ENCODE peak calls at places on chromosomes 1 and 21, in four cellular contexts. V, F, E and M are unnamed samples.

GRCh38 chr1:91007092-91007491 is 14.7 kb downstream of the ZNF644 start:
- DNase-seq in V (no peak), F (no peak), E (no peak), M (no peak)

GRCh38 chr1:180580237-180580636 is 21.5 kb downstream of the OVAAL start:
- DNase-seq in V (no peak), F (no peak), E (no peak), M (no peak)

GRCh38 chr21:41707231-41707988 is 59.4 kb downstream of the RIPK4 start:
- DNase-seq in V (peak), F (no peak), E (no peak), M (no peak)

GRCh38 chr1:54714881-54715492 is 674 bp upstream of the TTC4 start:
- DNase-seq in V (no peak), F (no peak), E (no peak), M (no peak)

GRCh38 chr1:6490181-6491075 is 1.0 kb downstream of the PLEKHG5 start:
- DNase-seq in V (peak), F (peak), E (peak), M (peak)

GRCh38 chr1:219778793-219779369 is 149.5 kb downstream of the SLC30A10 start:
- DNase-seq in V (no peak), F (no peak), E (no peak), M (no peak)

GRCh38 chr1:230068952-230069684 is 2.1 kb downstream of the GALNT2 start:
- DNase-seq in V (no peak), F (no peak), E (no peak), M (no peak)

GRCh38 chr1:9843576-9843945 is 19.8 kb upstream of the CLSTN1 start:
- DNase-seq in V (no peak), F (no peak), E (no peak), M (no peak)

GRCh38 chr1:226950316-226950715 is 10.2 kb downstream of the COQ8A start:
- DNase-seq in V (no peak), F (no peak), E (no peak), M (no peak)

GRCh38 chr1:65429806-65430205 is 9.3 kb downstream of the LEPR start:
- DNase-seq in V (peak), F (no peak), E (peak), M (peak)

GRCh38 chr21:31606081-31606874 is 53.2 kb upstream of the SOD1 start:
- DNase-seq in V (no peak), F (no peak), E (no peak), M (no peak)

GRCh38 chr1:12486401-12487005 is 131.5 kb downstream of the DHRS3 start:
- DNase-seq in V (peak), F (no peak), E (no peak), M (peak)

GRCh38 chr21:32687946-32688345 is 39.9 kb downstream of the SYNJ1 start:
- DNase-seq in V (peak), F (no peak), E (no peak), M (no peak)

GRCh38 chr21:35239811-35240219 is 190.7 kb upstream of the RUNX1 start:
- DNase-seq in V (peak), F (no peak), E (no peak), M (no peak)

GRCh38 chr1:22257286-22258275 is 114.7 kb upstream of the WNT4 start:
- DNase-seq in V (no peak), F (no peak), E (no peak), M (no peak)

GRCh38 chr1:115413208-115413607 is 75.2 kb upstream of the NGF start:
- DNase-seq in V (no peak), F (no peak), E (no peak), M (no peak)

GRCh38 chr1:213075725-213076124 is 24.7 kb downstream of the RPS6KC1 start:
- DNase-seq in V (no peak), F (no peak), E (no peak), M (no peak)

GRCh38 chr1:98797506-98797905 is 136.0 kb downstream of the SNX7 start:
- DNase-seq in V (no peak), F (no peak), E (no peak), M (no peak)

GRCh38 chr21:43702785-43703067 is 16.2 kb upstream of the PDXK start:
- DNase-seq in V (no peak), F (no peak), E (no peak), M (no peak)

GRCh38 chr1:33762099-33762830 is 101.6 kb upstream of the HMGB4 start:
- DNase-seq in V (no peak), F (peak), E (peak), M (no peak)

GRCh38 chr1:162663086-162663485 is 30.8 kb downstream of the DDR2 start:
- DNase-seq in V (no peak), F (no peak), E (no peak), M (no peak)

GRCh38 chr1:26597629-26598039 is 68.1 kb downstream of the RPS6KA1 start:
- DNase-seq in V (peak), F (no peak), E (no peak), M (peak)

GRCh38 chr1:96772349-96772748 is 50.8 kb downstream of the PTBP2 start:
- DNase-seq in V (no peak), F (no peak), E (no peak), M (no peak)

GRCh38 chr1:63949965-63950364 is 176.1 kb downstream of the ROR1 start:
- DNase-seq in V (no peak), F (peak), E (peak), M (no peak)

GRCh38 chr1:109959974-109960744 is 24.4 kb upstream of the AHCYL1 start:
- DNase-seq in V (peak), F (no peak), E (peak), M (peak)

GRCh38 chr1:240242601-240243144 is 151.0 kb downstream of the FMN2 start:
- DNase-seq in V (no peak), F (no peak), E (peak), M (no peak)

GRCh38 chr1:55005351-55006140 is 6.8 kb downstream of the BSND start:
- DNase-seq in V (no peak), F (no peak), E (no peak), M (no peak)

GRCh38 chr1:156618853-156619581 is at the start of gene HAPLN2:
- DNase-seq in V (peak), F (no peak), E (no peak), M (peak)

GRCh38 chr1:170133663-170134062 is 12.1 kb upstream of the NTMT2 start:
- DNase-seq in V (no peak), F (no peak), E (no peak), M (no peak)

GRCh38 chr1:16398371-16398953 is 31.4 kb downstream of the SZRD1 start:
- DNase-seq in V (no peak), F (no peak), E (no peak), M (no peak)

GRCh38 chr1:226776066-226776465 is 37.0 kb upstream of the ITPKB start:
- DNase-seq in V (no peak), F (no peak), E (no peak), M (no peak)

GRCh38 chr1:29392036-29392435 is 155.7 kb downstream of the PTPRU start:
- DNase-seq in V (no peak), F (no peak), E (no peak), M (no peak)

GRCh38 chr1:5990913-5991783 is 1.1 kb downstream of the NPHP4 start:
- DNase-seq in V (peak), F (peak), E (no peak), M (no peak)

GRCh38 chr1:220221269-220221668 is 51.0 kb downstream of the RAB3GAP2 start:
- DNase-seq in V (no peak), F (no peak), E (no peak), M (no peak)

GRCh38 chr1:150406483-150406882 is 42.5 kb downstream of the RPRD2 start:
- DNase-seq in V (no peak), F (no peak), E (no peak), M (no peak)

GRCh38 chr1:30242722-30243465 is 480.5 kb downstream of the MATN1 start:
- DNase-seq in V (no peak), F (no peak), E (no peak), M (no peak)

GRCh38 chr1:75130312-75130677 is 3.9 kb upstream of the LHX8 start:
- DNase-seq in V (no peak), F (no peak), E (no peak), M (no peak)

GRCh38 chr1:174693085-174693484 is 245.3 kb downstream of the GPR52 start:
- DNase-seq in V (no peak), F (no peak), E (no peak), M (no peak)

GRCh38 chr1:150516050-150516591 is 569 bp downstream of the FALEC start:
- DNase-seq in V (peak), F (no peak), E (no peak), M (no peak)